ENCODE peak calls at places on chromosomes 16 and 17, in seven cellular contexts. X is suprapubic skin, H is transverse colon, J is sigmoid colon, M is upper lobe of left lung, O is stomach, W is ovary. T is an unnamed sample. For H3K27me3 and H3K36me3, the result is how much of the 10 kb centered on the place peaks cover.

GRCh38 chr16:23505180-23505665 is 5.1 kb downstream of the GGA2 start:
- DNase-seq in X (no peak), H (no peak), J (no peak), M (no peak), O (no peak), W (no peak), T (no peak)

GRCh38 chr17:1112875-1113274 is 66.9 kb downstream of the ABR start:
- DNase-seq in X (no peak), H (no peak), J (no peak), M (no peak), O (no peak), W (no peak), T (no peak)

GRCh38 chr17:14303343-14304221 is 2.7 kb downstream of the HS3ST3B1 start:
- DNase-seq in X (no peak), H (no peak), J (no peak), M (no peak), O (no peak), W (peak), T (no peak)

GRCh38 chr17:8359769-8360168 is 16.7 kb downstream of the KRABD2 start:
- DNase-seq in X (no peak), H (no peak), J (no peak), M (no peak), O (no peak), W (no peak), T (peak)

GRCh38 chr16:732936-733335 is 6.0 kb downstream of the HAGHL start:
- DNase-seq in X (no peak), H (no peak), J (no peak), M (no peak), O (no peak), W (no peak), T (no peak)

GRCh38 chr17:77055453-77055852 is 85.3 kb upstream of the SEC14L1 start:
- DNase-seq in X (no peak), H (no peak), J (no peak), M (no peak), O (no peak), W (no peak), T (no peak)

GRCh38 chr16:22151599-22151998 is 10.7 kb upstream of the SDR42E2 start:
- DNase-seq in X (no peak), H (no peak), J (no peak), M (no peak), O (no peak), W (no peak), T (no peak)

GRCh38 chr16:3971261-3971660 is 90.7 kb upstream of the CREBBP start:
- DNase-seq in X (no peak), H (no peak), J (no peak), M (no peak), O (no peak), W (no peak), T (no peak)

GRCh38 chr17:29085223-29085622 is 42.3 kb downstream of the PIPOX start:
- DNase-seq in X (no peak), H (no peak), J (no peak), M (no peak), O (no peak), W (no peak), T (no peak)

GRCh38 chr16:1630450-1631213 is 18.5 kb downstream of the CRAMP1 start:
- DNase-seq in X (no peak), H (no peak), J (no peak), M (no peak), O (no peak), W (no peak), T (no peak)

GRCh38 chr16:58119509-58119845 is 9.7 kb downstream of the CFAP20 start:
- DNase-seq in X (peak), H (no peak), J (no peak), M (no peak), O (no peak), W (no peak), T (no peak)

GRCh38 chr16:30054959-30055553 is 10.5 kb upstream of the ALDOA start:
- DNase-seq in X (no peak), H (peak), J (no peak), M (no peak), O (peak), W (no peak), T (no peak)

GRCh38 chr17:64174686-64175456 is 44.9 kb upstream of the ERN1 start:
- DNase-seq in X (no peak), H (no peak), J (no peak), M (peak), O (no peak), W (no peak), T (peak)

GRCh38 chr17:72456026-72456569 is 335.3 kb downstream of the SOX9 start:
- DNase-seq in X (no peak), H (peak), J (no peak), M (peak), O (peak), W (no peak), T (no peak)

GRCh38 chr16:52976539-52977167 is 76.0 kb downstream of the CHD9NB start:
- DNase-seq in X (no peak), H (no peak), J (no peak), M (no peak), O (no peak), W (no peak), T (no peak)

GRCh38 chr16:67883872-67884261 is 818 bp upstream of the NRN1L start:
- DNase-seq in X (peak), H (peak), J (peak), M (peak), O (peak), W (peak), T (peak)

GRCh38 chr16:27195068-27195741 is 8.1 kb upstream of the KDM8 start:
- DNase-seq in X (no peak), H (no peak), J (no peak), M (no peak), O (no peak), W (no peak), T (no peak)

DNA sequence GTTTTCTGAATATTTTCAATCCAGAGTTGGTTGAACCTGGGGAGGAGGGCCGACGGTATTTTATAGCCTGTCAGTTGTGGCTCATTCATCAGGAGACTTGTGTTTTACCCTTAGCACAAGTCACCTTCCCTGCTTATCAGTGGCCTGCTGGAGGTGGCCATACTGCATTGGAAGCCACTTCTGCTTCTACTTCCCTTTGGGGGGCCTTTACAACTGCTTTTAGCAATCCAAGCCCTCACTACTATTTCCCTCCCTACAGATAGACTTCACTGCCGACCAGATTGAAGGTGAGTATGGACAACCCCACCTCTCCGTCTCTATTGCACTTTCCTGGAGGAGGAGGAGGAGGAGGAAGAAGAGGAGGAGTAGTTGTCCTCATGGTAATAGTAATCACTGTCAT is 4.4 kb downstream of the MYL4 start:
- DNase-seq in X (no peak), H (no peak), J (no peak), M (no peak), O (no peak), W (no peak), T (no peak)
- TF ChIP-seq EP300 in X (no peak), H (no peak), J (no peak), M (no peak), O (no peak), W (no peak), T (no peak)

GRCh38 chr16:50388491-50388890 is 19.7 kb upstream of the BRD7 start:
- DNase-seq in X (no peak), H (no peak), J (no peak), M (no peak), O (no peak), W (no peak), T (no peak)

GRCh38 chr16:50384500-50385122 is 15.8 kb upstream of the BRD7 start:
- DNase-seq in X (no peak), H (no peak), J (no peak), M (no peak), O (no peak), W (no peak), T (no peak)

GRCh38 chr16:50389900-50390896 is 21.4 kb upstream of the BRD7 start:
- DNase-seq in X (no peak), H (no peak), J (no peak), M (no peak), O (no peak), W (no peak), T (no peak)

GRCh38 chr16:50386819-50387218 is 18.0 kb upstream of the BRD7 start:
- DNase-seq in X (no peak), H (no peak), J (no peak), M (no peak), O (no peak), W (no peak), T (no peak)

GRCh38 chr16:50386139-50386538 is 17.4 kb upstream of the BRD7 start:
- DNase-seq in X (no peak), H (no peak), J (no peak), M (no peak), O (no peak), W (no peak), T (no peak)
- H3K27me3 ChIP-seq in X (under half), H (under half), J (under half), M (under half), O (under half), W (under half), T (under half)

GRCh38 chr16:28967156-28967555 is 7.4 kb upstream of the SPNS1 start:
- DNase-seq in X (no peak), H (no peak), J (no peak), M (no peak), O (no peak), W (no peak), T (no peak)

DNA sequence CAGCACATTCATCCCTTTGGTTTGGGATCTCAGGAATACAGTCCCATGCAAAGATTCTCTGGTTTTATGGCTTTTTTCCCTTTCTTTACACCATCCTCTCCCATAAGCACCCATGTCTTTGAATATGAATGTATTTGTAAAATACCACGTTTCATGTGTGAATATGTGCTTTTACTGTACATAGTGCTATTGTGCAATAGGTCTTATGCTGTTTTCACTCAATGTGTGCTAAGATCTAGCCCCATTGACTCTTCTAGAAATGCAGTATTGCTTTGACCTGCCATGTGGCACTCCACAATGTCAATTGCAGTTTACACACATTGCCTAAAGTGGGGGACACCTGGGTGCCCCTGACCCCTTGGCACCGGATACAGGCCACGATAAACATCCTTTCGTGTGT is 10.1 kb upstream of the SPNS1 start:
- DNase-seq in X (no peak), H (no peak), J (no peak), M (no peak), O (no peak), W (no peak), T (no peak)
- H3K36me3 ChIP-seq in X (under half), H (under half), J (under half), M (half or more), O (half or more), W (under half), T (under half)

GRCh38 chr17:44947461-44948314 is at the start of gene KIF18B:
- DNase-seq in X (peak), H (peak), J (peak), M (peak), O (peak), W (peak), T (peak)
- TF ChIP-seq EP300 in X (no peak), H (no peak), J (no peak), M (no peak), O (no peak), W (no peak), T (peak)